ENCODE peak calls at places on chromosomes 1 and 21, in ten cellular contexts. One of them, this sample, is unnamed. For H3K4me1 and H3K36me3, the result is how much of the 10 kb centered on the place peaks cover.

GRCh38 chr1:194052514-194053333 is 866.3 kb upstream of the B3GALT2 start:
- DNase-seq in fibroblast of lung: no peak
- DNase-seq in GM12878: no peak
- DNase-seq in SK-N-SH: no peak
- DNase-seq in lung: no peak
- DNase-seq in heart right ventricle: no peak
- DNase-seq in thyroid gland: no peak
- DNase-seq in GM23248: no peak
- DNase-seq in mucosa of descending colon: no peak
- DNase-seq in IMR-90: no peak
- DNase-seq in this sample: peak

GRCh38 chr21:43211085-43212071 is 42.6 kb downstream of the CRYAA start:
- DNase-seq in fibroblast of lung: no peak
- DNase-seq in GM12878: no peak
- DNase-seq in SK-N-SH: peak
- DNase-seq in lung: peak
- DNase-seq in heart right ventricle: no peak
- DNase-seq in thyroid gland: peak
- DNase-seq in GM23248: peak
- DNase-seq in mucosa of descending colon: peak
- DNase-seq in IMR-90: no peak
- DNase-seq in this sample: no peak

GRCh38 chr1:54894271-54894670 is 7.3 kb upstream of the DHCR24 start:
- DNase-seq in fibroblast of lung: no peak
- DNase-seq in GM12878: no peak
- DNase-seq in SK-N-SH: no peak
- DNase-seq in lung: no peak
- DNase-seq in heart right ventricle: no peak
- DNase-seq in thyroid gland: no peak
- DNase-seq in GM23248: peak
- DNase-seq in mucosa of descending colon: no peak
- DNase-seq in IMR-90: no peak
- DNase-seq in this sample: no peak

GRCh38 chr1:90534669-90535379 is 182.3 kb downstream of the BARHL2 start:
- DNase-seq in fibroblast of lung: no peak
- DNase-seq in GM12878: no peak
- DNase-seq in SK-N-SH: no peak
- DNase-seq in lung: no peak
- DNase-seq in heart right ventricle: no peak
- DNase-seq in thyroid gland: no peak
- DNase-seq in GM23248: no peak
- DNase-seq in mucosa of descending colon: no peak
- DNase-seq in IMR-90: no peak
- DNase-seq in this sample: no peak

GRCh38 chr1:111802110-111802509 is 46.4 kb downstream of the DDX20 start:
- DNase-seq in fibroblast of lung: no peak
- DNase-seq in GM12878: no peak
- DNase-seq in SK-N-SH: no peak
- DNase-seq in lung: no peak
- DNase-seq in heart right ventricle: peak
- DNase-seq in thyroid gland: peak
- DNase-seq in GM23248: no peak
- DNase-seq in mucosa of descending colon: no peak
- DNase-seq in IMR-90: no peak
- DNase-seq in this sample: no peak

GRCh38 chr1:6267686-6268281 is 6.9 kb upstream of the GPR153 start:
- DNase-seq in fibroblast of lung: no peak
- DNase-seq in GM12878: no peak
- DNase-seq in SK-N-SH: no peak
- DNase-seq in lung: no peak
- DNase-seq in heart right ventricle: no peak
- DNase-seq in thyroid gland: no peak
- DNase-seq in GM23248: peak
- DNase-seq in mucosa of descending colon: no peak
- DNase-seq in IMR-90: peak
- DNase-seq in this sample: no peak

GRCh38 chr1:61842863-61843514 is 100.7 kb downstream of the PATJ start:
- DNase-seq in fibroblast of lung: no peak
- DNase-seq in GM12878: no peak
- DNase-seq in SK-N-SH: no peak
- DNase-seq in lung: no peak
- DNase-seq in heart right ventricle: no peak
- DNase-seq in thyroid gland: peak
- DNase-seq in GM23248: peak
- DNase-seq in mucosa of descending colon: no peak
- DNase-seq in IMR-90: no peak
- DNase-seq in this sample: no peak

GRCh38 chr1:93079685-93080141 is 630 bp downstream of the MTF2 start:
- DNase-seq in fibroblast of lung: no peak
- DNase-seq in GM12878: no peak
- DNase-seq in SK-N-SH: peak
- DNase-seq in lung: peak
- DNase-seq in heart right ventricle: peak
- DNase-seq in thyroid gland: peak
- DNase-seq in GM23248: peak
- DNase-seq in mucosa of descending colon: peak
- DNase-seq in IMR-90: no peak
- DNase-seq in this sample: peak

GRCh38 chr1:227541796-227542152 is 21.6 kb upstream of the ZNF678 start:
- DNase-seq in fibroblast of lung: no peak
- DNase-seq in GM12878: no peak
- DNase-seq in SK-N-SH: peak
- DNase-seq in lung: no peak
- DNase-seq in heart right ventricle: no peak
- DNase-seq in thyroid gland: no peak
- DNase-seq in GM23248: no peak
- DNase-seq in mucosa of descending colon: peak
- DNase-seq in IMR-90: no peak
- DNase-seq in this sample: no peak

GRCh38 chr1:184535191-184535970 is 148.6 kb downstream of the C1orf21 start:
- DNase-seq in fibroblast of lung: peak
- DNase-seq in GM12878: no peak
- DNase-seq in SK-N-SH: no peak
- DNase-seq in lung: no peak
- DNase-seq in heart right ventricle: no peak
- DNase-seq in thyroid gland: no peak
- DNase-seq in GM23248: peak
- DNase-seq in mucosa of descending colon: no peak
- DNase-seq in IMR-90: peak
- DNase-seq in this sample: no peak

GRCh38 chr21:41729701-41730368 is 37.0 kb downstream of the RIPK4 start:
- DNase-seq in fibroblast of lung: no peak
- DNase-seq in GM12878: no peak
- DNase-seq in SK-N-SH: no peak
- DNase-seq in lung: no peak
- DNase-seq in heart right ventricle: no peak
- DNase-seq in thyroid gland: no peak
- DNase-seq in GM23248: no peak
- DNase-seq in mucosa of descending colon: no peak
- DNase-seq in IMR-90: no peak
- DNase-seq in this sample: no peak

GRCh38 chr1:201676061-201676644 is 137.2 kb downstream of the NAV1 start:
- DNase-seq in fibroblast of lung: peak
- DNase-seq in GM12878: no peak
- DNase-seq in SK-N-SH: no peak
- DNase-seq in lung: peak
- DNase-seq in heart right ventricle: peak
- DNase-seq in thyroid gland: peak
- DNase-seq in GM23248: peak
- DNase-seq in mucosa of descending colon: peak
- DNase-seq in IMR-90: peak
- DNase-seq in this sample: no peak

GRCh38 chr1:77539510-77540142 is 142.8 kb downstream of the ZZZ3 start:
- DNase-seq in fibroblast of lung: peak
- DNase-seq in GM12878: no peak
- DNase-seq in SK-N-SH: peak
- DNase-seq in lung: no peak
- DNase-seq in heart right ventricle: peak
- DNase-seq in thyroid gland: peak
- DNase-seq in GM23248: peak
- DNase-seq in mucosa of descending colon: no peak
- DNase-seq in IMR-90: peak
- DNase-seq in this sample: no peak

GRCh38 chr1:89142160-89142559 is 16.2 kb upstream of the GBP2 start:
- DNase-seq in fibroblast of lung: no peak
- DNase-seq in GM12878: no peak
- DNase-seq in SK-N-SH: no peak
- DNase-seq in lung: no peak
- DNase-seq in heart right ventricle: no peak
- DNase-seq in thyroid gland: no peak
- DNase-seq in GM23248: no peak
- DNase-seq in mucosa of descending colon: no peak
- DNase-seq in IMR-90: no peak
- DNase-seq in this sample: no peak

GRCh38 chr21:19510653-19511052 is 1107.1 kb upstream of the TMPRSS15 start:
- DNase-seq in fibroblast of lung: no peak
- DNase-seq in GM12878: no peak
- DNase-seq in SK-N-SH: no peak
- DNase-seq in lung: no peak
- DNase-seq in heart right ventricle: no peak
- DNase-seq in thyroid gland: no peak
- DNase-seq in GM23248: no peak
- DNase-seq in mucosa of descending colon: no peak
- DNase-seq in IMR-90: no peak
- DNase-seq in this sample: no peak

GRCh38 chr1:155947741-155948140 is 6.3 kb downstream of the RXFP4 start:
- DNase-seq in fibroblast of lung: no peak
- DNase-seq in GM12878: no peak
- DNase-seq in SK-N-SH: peak
- DNase-seq in lung: no peak
- DNase-seq in heart right ventricle: no peak
- DNase-seq in thyroid gland: no peak
- DNase-seq in GM23248: no peak
- DNase-seq in mucosa of descending colon: no peak
- DNase-seq in IMR-90: no peak
- DNase-seq in this sample: no peak
- H3K4me1 ChIP-seq in fibroblast of lung: under half
- H3K4me1 ChIP-seq in GM12878: under half
- H3K4me1 ChIP-seq in SK-N-SH: under half
- H3K4me1 ChIP-seq in lung: under half
- H3K4me1 ChIP-seq in heart right ventricle: under half
- H3K4me1 ChIP-seq in thyroid gland: under half
- H3K4me1 ChIP-seq in GM23248: under half
- H3K4me1 ChIP-seq in mucosa of descending colon: under half
- H3K4me1 ChIP-seq in IMR-90: under half
- H3K4me1 ChIP-seq in this sample: under half

GRCh38 chr1:174999216-174999925 is 376 bp upstream of the CACYBP start:
- DNase-seq in fibroblast of lung: peak
- DNase-seq in GM12878: peak
- DNase-seq in SK-N-SH: peak
- DNase-seq in lung: peak
- DNase-seq in heart right ventricle: peak
- DNase-seq in thyroid gland: peak
- DNase-seq in GM23248: peak
- DNase-seq in mucosa of descending colon: peak
- DNase-seq in IMR-90: peak
- DNase-seq in this sample: peak

GRCh38 chr1:175002910-175003517 is 3.3 kb downstream of the CACYBP start:
- DNase-seq in fibroblast of lung: no peak
- DNase-seq in GM12878: no peak
- DNase-seq in SK-N-SH: no peak
- DNase-seq in lung: no peak
- DNase-seq in heart right ventricle: no peak
- DNase-seq in thyroid gland: no peak
- DNase-seq in GM23248: peak
- DNase-seq in mucosa of descending colon: no peak
- DNase-seq in IMR-90: no peak
- DNase-seq in this sample: no peak

GRCh38 chr1:174998569-174999215 is 1.1 kb upstream of the CACYBP start:
- DNase-seq in fibroblast of lung: peak
- DNase-seq in GM12878: peak
- DNase-seq in SK-N-SH: peak
- DNase-seq in lung: peak
- DNase-seq in heart right ventricle: peak
- DNase-seq in thyroid gland: peak
- DNase-seq in GM23248: peak
- DNase-seq in mucosa of descending colon: peak
- DNase-seq in IMR-90: peak
- DNase-seq in this sample: no peak

GRCh38 chr1:174999926-175000696 is at the start of gene CACYBP:
- DNase-seq in fibroblast of lung: no peak
- DNase-seq in GM12878: no peak
- DNase-seq in SK-N-SH: peak
- DNase-seq in lung: peak
- DNase-seq in heart right ventricle: peak
- DNase-seq in thyroid gland: peak
- DNase-seq in GM23248: peak
- DNase-seq in mucosa of descending colon: no peak
- DNase-seq in IMR-90: peak
- DNase-seq in this sample: peak

GRCh38 chr1:175000697-175001187 is 995 bp downstream of the CACYBP start:
- DNase-seq in fibroblast of lung: no peak
- DNase-seq in GM12878: no peak
- DNase-seq in SK-N-SH: no peak
- DNase-seq in lung: no peak
- DNase-seq in heart right ventricle: no peak
- DNase-seq in thyroid gland: no peak
- DNase-seq in GM23248: peak
- DNase-seq in mucosa of descending colon: no peak
- DNase-seq in IMR-90: no peak
- DNase-seq in this sample: no peak
- H3K36me3 ChIP-seq in fibroblast of lung: under half
- H3K36me3 ChIP-seq in GM12878: under half
- H3K36me3 ChIP-seq in SK-N-SH: under half
- H3K36me3 ChIP-seq in lung: under half
- H3K36me3 ChIP-seq in heart right ventricle: under half
- H3K36me3 ChIP-seq in thyroid gland: under half
- H3K36me3 ChIP-seq in GM23248: under half
- H3K36me3 ChIP-seq in mucosa of descending colon: under half
- H3K36me3 ChIP-seq in IMR-90: under half
- H3K36me3 ChIP-seq in this sample: under half

GRCh38 chr1:212162635-212163034 is 122.6 kb upstream of the PPP2R5A start:
- DNase-seq in fibroblast of lung: peak
- DNase-seq in GM12878: peak
- DNase-seq in SK-N-SH: no peak
- DNase-seq in lung: no peak
- DNase-seq in heart right ventricle: peak
- DNase-seq in thyroid gland: peak
- DNase-seq in GM23248: peak
- DNase-seq in mucosa of descending colon: no peak
- DNase-seq in IMR-90: peak
- DNase-seq in this sample: no peak
- H3K4me1 ChIP-seq in fibroblast of lung: under half
- H3K4me1 ChIP-seq in GM12878: under half
- H3K4me1 ChIP-seq in SK-N-SH: under half
- H3K4me1 ChIP-seq in lung: under half
- H3K4me1 ChIP-seq in heart right ventricle: under half
- H3K4me1 ChIP-seq in thyroid gland: under half
- H3K4me1 ChIP-seq in GM23248: under half
- H3K4me1 ChIP-seq in mucosa of descending colon: under half
- H3K4me1 ChIP-seq in IMR-90: under half
- H3K4me1 ChIP-seq in this sample: under half

GRCh38 chr21:16258834-16259611 is 529.2 kb downstream of the USP25 start:
- DNase-seq in fibroblast of lung: no peak
- DNase-seq in GM12878: no peak
- DNase-seq in SK-N-SH: no peak
- DNase-seq in lung: no peak
- DNase-seq in heart right ventricle: no peak
- DNase-seq in thyroid gland: no peak
- DNase-seq in GM23248: no peak
- DNase-seq in mucosa of descending colon: no peak
- DNase-seq in IMR-90: no peak
- DNase-seq in this sample: no peak

GRCh38 chr21:16264314-16264713 is 534.5 kb downstream of the USP25 start:
- DNase-seq in fibroblast of lung: peak
- DNase-seq in GM12878: no peak
- DNase-seq in SK-N-SH: no peak
- DNase-seq in lung: no peak
- DNase-seq in heart right ventricle: no peak
- DNase-seq in thyroid gland: no peak
- DNase-seq in GM23248: peak
- DNase-seq in mucosa of descending colon: no peak
- DNase-seq in IMR-90: no peak
- DNase-seq in this sample: no peak

GRCh38 chr21:16262109-16262508 is 532.3 kb downstream of the USP25 start:
- DNase-seq in fibroblast of lung: no peak
- DNase-seq in GM12878: no peak
- DNase-seq in SK-N-SH: no peak
- DNase-seq in lung: no peak
- DNase-seq in heart right ventricle: no peak
- DNase-seq in thyroid gland: no peak
- DNase-seq in GM23248: no peak
- DNase-seq in mucosa of descending colon: no peak
- DNase-seq in IMR-90: no peak
- DNase-seq in this sample: no peak
- H3K36me3 ChIP-seq in fibroblast of lung: under half
- H3K36me3 ChIP-seq in GM12878: under half
- H3K36me3 ChIP-seq in SK-N-SH: under half
- H3K36me3 ChIP-seq in lung: under half
- H3K36me3 ChIP-seq in heart right ventricle: under half
- H3K36me3 ChIP-seq in thyroid gland: under half
- H3K36me3 ChIP-seq in GM23248: under half
- H3K36me3 ChIP-seq in mucosa of descending colon: under half
- H3K36me3 ChIP-seq in IMR-90: under half
- H3K36me3 ChIP-seq in this sample: under half

This sample was measured in naive thymus-derived CD4-positive, alpha-beta T cell.